ENCODE peak calls at places on chromosomes 11 and 22, in ten cellular contexts. E, R, J, D, U, N, Y, L, G and K are unnamed samples.

GRCh38 chr11:42890773-42891172 is 421.0 kb upstream of the API5 start:
- DNase-seq in E (no peak), R (no peak), J (no peak), D (no peak), U (no peak), N (no peak), Y (no peak), L (no peak), G (no peak), K (no peak)

GRCh38 chr11:61783717-61784505 is 8.5 kb downstream of the TMEM258 start:
- DNase-seq in E (no peak), R (no peak), J (peak), D (no peak), U (no peak), N (peak), Y (no peak), L (no peak), G (no peak), K (no peak)

GRCh38 chr11:5071815-5072214 is 2.4 kb downstream of the OR52E1 start:
- DNase-seq in E (no peak), R (no peak), J (no peak), D (no peak), U (no peak), N (no peak), Y (no peak), L (no peak), G (no peak), K (no peak)

GRCh38 chr11:23727821-23728220 is 769.0 kb upstream of the LUZP2 start:
- DNase-seq in E (no peak), R (no peak), J (peak), D (peak), U (no peak), N (peak), Y (no peak), L (no peak), G (peak), K (no peak)

GRCh38 chr11:111561801-111562325 is 21.3 kb downstream of the LAYN start:
- DNase-seq in E (no peak), R (no peak), J (peak), D (peak), U (no peak), N (peak), Y (no peak), L (no peak), G (peak), K (no peak)

GRCh38 chr22:26800858-26801257 is 143.5 kb downstream of the MIAT start:
- DNase-seq in E (no peak), R (no peak), J (peak), D (no peak), U (peak), N (no peak), Y (no peak), L (no peak), G (peak), K (no peak)

GRCh38 chr11:123307276-123307675 is 112.2 kb upstream of the CLMP start:
- DNase-seq in E (no peak), R (no peak), J (no peak), D (no peak), U (no peak), N (no peak), Y (no peak), L (no peak), G (no peak), K (no peak)

GRCh38 chr22:44363214-44363979 is 50.6 kb upstream of the SHISAL1 start:
- DNase-seq in E (peak), R (peak), J (peak), D (peak), U (no peak), N (peak), Y (no peak), L (peak), G (peak), K (no peak)

GRCh38 chr11:76074178-76075112 is 131.9 kb downstream of the WNT11 start:
- DNase-seq in E (no peak), R (no peak), J (peak), D (peak), U (peak), N (peak), Y (no peak), L (no peak), G (no peak), K (no peak)

GRCh38 chr22:49152930-49153770 is 674.5 kb downstream of the BRD1 start:
- DNase-seq in E (no peak), R (no peak), J (no peak), D (no peak), U (no peak), N (no peak), Y (no peak), L (no peak), G (no peak), K (no peak)

GRCh38 chr22:36933629-36934028 is 20.2 kb downstream of the CSF2RB start:
- DNase-seq in E (no peak), R (no peak), J (no peak), D (no peak), U (no peak), N (no peak), Y (no peak), L (no peak), G (no peak), K (no peak)

DNA sequence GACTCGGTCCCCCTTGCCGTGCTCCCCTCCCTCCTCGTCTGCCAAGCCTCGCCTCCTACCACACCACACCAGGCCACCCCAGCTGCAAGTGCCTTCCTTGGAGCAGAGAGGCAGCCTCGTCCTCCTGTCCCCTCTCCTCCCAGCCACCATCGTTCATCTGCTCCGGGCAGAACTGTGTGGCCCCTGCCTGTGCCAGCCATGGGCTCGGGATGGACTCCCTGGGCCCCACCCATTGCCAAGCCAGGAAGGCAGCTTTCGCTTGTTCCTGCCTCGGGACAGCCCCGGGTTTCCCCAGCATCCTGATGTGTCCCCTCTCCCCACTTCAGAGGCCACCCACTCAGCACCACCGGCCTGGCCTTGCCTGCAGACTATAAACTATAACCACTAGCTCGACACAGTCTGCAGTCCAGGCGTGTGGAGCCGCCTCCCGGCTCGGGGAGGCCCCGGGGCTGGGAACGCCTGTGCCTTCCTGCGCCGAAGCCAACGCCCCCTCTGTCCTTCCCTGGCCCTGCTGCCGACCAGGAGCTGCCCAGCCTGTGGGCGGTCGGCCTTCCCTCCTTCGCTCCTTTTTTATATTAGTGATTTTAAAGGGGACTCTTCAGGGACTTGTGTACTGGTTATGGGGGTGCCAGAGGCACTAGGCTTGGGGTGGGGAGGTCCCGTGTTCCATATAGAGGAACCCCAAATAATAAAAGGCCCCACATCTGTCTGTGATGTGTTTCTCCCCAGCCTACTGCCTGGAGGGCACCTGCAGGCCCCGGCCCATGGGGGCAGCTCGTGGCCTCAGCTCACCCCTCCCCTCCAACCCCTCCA is 29.8 kb downstream of the CAPN1 start:
- DNase-seq in E (no peak), R (peak), J (no peak), D (no peak), U (no peak), N (no peak), Y (no peak), L (no peak), G (no peak), K (no peak)
- TF ChIP-seq CTCF in E (no peak), R (no peak), J (no peak), D (no peak), U (no peak), N (no peak), Y (no peak), L (no peak), G (no peak), K (no peak)

GRCh38 chr11:59102259-59102765 is 4.7 kb upstream of the FAM111B start:
- DNase-seq in E (no peak), R (peak), J (peak), D (peak), U (peak), N (peak), Y (peak), L (peak), G (peak), K (peak)

GRCh38 chr11:59097113-59097708 is 9.8 kb upstream of the FAM111B start:
- DNase-seq in E (no peak), R (peak), J (peak), D (peak), U (peak), N (peak), Y (no peak), L (peak), G (peak), K (peak)
- TF ChIP-seq CTCF in E (peak), R (peak), J (peak), D (peak), U (peak), N (peak), Y (peak), L (peak), G (peak), K (peak)

GRCh38 chr22:21982338-21982965 is at the start of gene TOP3B:
- DNase-seq in E (no peak), R (peak), J (peak), D (peak), U (peak), N (peak), Y (peak), L (peak), G (peak), K (peak)
- TF ChIP-seq CTCF in E (no peak), R (no peak), J (no peak), D (no peak), U (no peak), N (no peak), Y (no peak), L (no peak), G (no peak), K (no peak)

DNA sequence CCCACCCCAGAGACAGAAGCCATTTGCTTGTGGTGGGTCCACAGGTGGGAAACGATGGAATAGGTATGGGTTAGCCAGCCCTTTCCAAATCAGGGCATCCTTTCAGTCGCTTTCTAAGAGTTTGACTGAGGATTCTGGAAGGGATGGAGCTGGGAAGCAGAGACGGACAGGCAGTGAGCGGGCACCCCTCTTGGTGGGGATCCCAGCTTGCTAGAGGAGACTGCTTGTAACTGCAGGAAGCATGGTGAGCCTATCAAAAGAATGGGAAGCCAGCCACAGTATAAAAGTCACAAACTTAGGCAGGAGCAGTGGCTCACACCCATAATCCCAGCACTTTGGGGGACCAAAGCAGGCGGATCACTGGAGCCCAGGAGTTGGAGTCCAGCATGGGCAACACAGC is 6.1 kb upstream of the PDGFB start:
- DNase-seq in E (no peak), R (no peak), J (no peak), D (no peak), U (no peak), N (no peak), Y (no peak), L (no peak), G (no peak), K (no peak)
- TF ChIP-seq CTCF in E (no peak), R (no peak), J (no peak), D (no peak), U (no peak), N (no peak), Y (no peak), L (no peak), G (no peak), K (no peak)